ENCODE peak calls at places on chromosomes 5 and 9, in five cellular contexts. I is heart left ventricle, C is A549, P is spleen, W is gastrocnemius medialis. G is an unnamed sample. For H3K4me1, the result is how much of the 10 kb centered on the place peaks cover.

GRCh38 chr9:95018099-95018927 is 291.8 kb downstream of the AOPEP start:
- DNase-seq in I (peak), C (peak), P (no peak), W (peak), G (no peak)

GRCh38 chr9:28887188-28887884 is 1314.1 kb upstream of the C9orf72 start:
- DNase-seq in I (no peak), C (no peak), P (no peak), W (no peak), G (no peak)

GRCh38 chr9:18480649-18481048 is 6.7 kb downstream of the ADAMTSL1 start:
- DNase-seq in I (no peak), C (no peak), P (no peak), W (no peak), G (no peak)

GRCh38 chr5:71899865-71900342 is 180.8 kb downstream of the CARTPT start:
- DNase-seq in I (peak), C (no peak), P (no peak), W (no peak), G (no peak)

GRCh38 chr5:88925692-88926490 is 42.9 kb upstream of the MEF2C start:
- DNase-seq in I (no peak), C (no peak), P (no peak), W (no peak), G (no peak)

GRCh38 chr5:83453937-83454336 is 17.6 kb upstream of the VCAN start:
- DNase-seq in I (no peak), C (no peak), P (no peak), W (no peak), G (no peak)

GRCh38 chr9:126406075-126406675 is 79.5 kb downstream of the MVB12B start:
- DNase-seq in I (no peak), C (no peak), P (no peak), W (no peak), G (no peak)

GRCh38 chr9:118569151-118569550 is 800.1 kb downstream of the BRINP1 start:
- DNase-seq in I (no peak), C (no peak), P (no peak), W (no peak), G (no peak)

GRCh38 chr5:108003178-108003577 is 332.4 kb upstream of the EFNA5 start:
- DNase-seq in I (no peak), C (no peak), P (no peak), W (no peak), G (no peak)

GRCh38 chr5:126383755-126384154 is 39.5 kb upstream of the GRAMD2B start:
- DNase-seq in I (no peak), C (no peak), P (no peak), W (no peak), G (no peak)

GRCh38 chr5:143923634-143924265 is 111.8 kb downstream of the HMHB1 start:
- DNase-seq in I (no peak), C (peak), P (no peak), W (no peak), G (no peak)

GRCh38 chr5:5941486-5941885 is 436.9 kb downstream of the MED10 start:
- DNase-seq in I (no peak), C (no peak), P (no peak), W (no peak), G (no peak)

DNA sequence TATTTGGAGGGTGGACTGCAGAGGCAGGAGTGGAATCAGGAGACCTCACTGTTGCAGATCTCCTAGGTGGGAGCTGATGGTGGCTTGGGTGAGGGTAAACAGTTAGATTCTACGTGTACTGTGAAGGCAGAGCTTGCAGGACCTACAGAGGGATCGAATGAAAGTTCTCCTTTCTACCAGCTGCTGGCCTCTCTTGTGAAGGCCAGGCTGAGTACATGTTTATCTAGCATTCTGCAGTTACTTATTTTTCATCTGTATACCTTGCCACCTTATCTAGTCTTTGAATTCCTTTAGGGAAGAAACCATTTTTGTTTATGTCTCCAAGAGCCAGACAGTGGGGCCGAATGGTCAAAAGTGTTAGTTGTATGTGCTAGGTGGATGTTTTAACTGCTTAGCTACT is 57.6 kb downstream of the PTTG1 start:
- DNase-seq in I (no peak), C (no peak), P (no peak), W (no peak), G (no peak)
- H3K4me1 ChIP-seq in I (under half), C (under half), P (under half), W (under half), G (under half)

GRCh38 chr9:80012557-80013330 is 441.0 kb downstream of the TLE4 start:
- DNase-seq in I (no peak), C (no peak), P (no peak), W (no peak), G (no peak)
- TF ChIP-seq POLR2A in I (no peak), C (no peak), P (no peak), W (no peak), G (no peak)

GRCh38 chr9:13013976-13014375 is 239.2 kb downstream of the LURAP1L start:
- DNase-seq in I (no peak), C (no peak), P (no peak), W (no peak), G (no peak)
- H3K4me1 ChIP-seq in I (under half), C (under half), P (under half), W (under half), G (under half)

DNA sequence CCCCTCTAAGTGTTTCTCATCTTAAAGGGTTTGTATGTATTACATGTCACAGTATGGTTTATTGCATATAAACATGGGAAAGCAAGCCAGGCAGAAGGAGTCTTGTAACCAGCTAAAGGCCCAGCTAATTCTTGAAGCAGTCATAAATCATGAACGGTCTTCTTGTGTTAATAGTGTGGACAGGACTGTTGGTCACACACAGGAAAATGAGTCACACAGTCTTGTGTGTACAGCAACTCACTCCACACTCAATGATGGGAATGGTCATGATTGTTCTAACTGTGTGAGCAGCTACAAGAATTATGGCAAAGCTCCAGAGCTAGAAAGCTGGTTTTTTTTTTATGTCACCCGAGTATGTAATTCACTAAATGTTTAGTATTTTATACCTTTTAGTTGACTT is 123.9 kb downstream of the GHR start:
- DNase-seq in I (no peak), C (no peak), P (no peak), W (no peak), G (no peak)
- TF ChIP-seq POLR2A in I (no peak), C (no peak), P (no peak), W (no peak), G (no peak)

DNA sequence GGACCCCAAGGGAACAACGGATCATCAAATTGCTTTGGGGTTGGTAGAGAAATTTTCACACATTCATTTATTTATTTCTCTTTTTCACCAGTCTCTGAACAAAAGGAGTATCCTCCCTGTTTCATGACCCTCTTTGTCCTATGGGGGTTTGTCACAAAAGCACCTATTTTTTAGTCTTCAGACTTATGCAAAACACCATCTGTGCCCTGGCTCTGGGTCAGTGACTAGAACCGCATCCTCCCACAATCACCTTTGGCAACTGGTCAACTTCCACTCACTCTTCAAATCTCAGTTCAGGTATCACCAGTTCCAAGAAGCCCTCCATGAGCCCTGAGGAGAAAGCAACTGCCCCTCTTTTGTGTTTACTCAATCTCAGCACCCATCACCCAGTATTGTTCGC is 395.7 kb downstream of the CDK5RAP2 start:
- DNase-seq in I (no peak), C (no peak), P (no peak), W (no peak), G (no peak)
- H3K4me1 ChIP-seq in I (under half), C (under half), P (under half), W (under half), G (under half)

GRCh38 chr5:154754460-154755360 is 467 bp upstream of the LARP1 start:
- DNase-seq in I (peak), C (peak), P (peak), W (peak), G (peak)
- TF ChIP-seq POLR2A in I (no peak), C (peak), P (peak), W (peak), G (no peak)

DNA sequence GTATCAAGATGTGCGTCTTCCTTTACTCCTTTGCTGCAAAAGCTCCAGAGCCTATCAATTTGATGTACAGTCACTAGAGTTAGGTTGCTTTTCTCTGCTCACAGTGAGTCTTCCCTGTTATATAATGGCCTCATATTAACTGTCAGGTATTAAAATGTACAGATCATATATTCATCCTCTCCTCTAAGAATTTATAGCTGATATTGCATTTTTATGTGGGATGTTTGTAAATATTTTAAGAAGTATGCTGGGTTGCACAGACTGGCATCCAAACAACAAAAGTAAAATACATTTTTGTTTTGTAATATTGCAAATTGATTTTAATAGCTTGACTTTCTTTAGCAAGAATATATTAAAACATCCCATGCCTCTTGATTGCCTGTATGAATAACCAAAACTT is 139.5 kb downstream of the STARD4 start:
- DNase-seq in I (no peak), C (no peak), P (no peak), W (no peak), G (no peak)
- H3K4me1 ChIP-seq in I (under half), C (under half), P (under half), W (under half), G (under half)

GRCh38 chr9:113522419-113522818 is 58.9 kb downstream of the RGS3 start:
- DNase-seq in I (no peak), C (no peak), P (no peak), W (no peak), G (no peak)

GRCh38 chr9:113520109-113520642 is 56.6 kb downstream of the RGS3 start:
- DNase-seq in I (no peak), C (peak), P (no peak), W (no peak), G (no peak)

GRCh38 chr9:113516840-113517577 is 53.5 kb downstream of the RGS3 start:
- DNase-seq in I (no peak), C (no peak), P (peak), W (no peak), G (no peak)

GRCh38 chr9:113521693-113522260 is 58.2 kb downstream of the RGS3 start:
- DNase-seq in I (no peak), C (no peak), P (no peak), W (peak), G (no peak)

GRCh38 chr9:113519401-113520108 is 56.0 kb downstream of the RGS3 start:
- DNase-seq in I (no peak), C (peak), P (no peak), W (no peak), G (no peak)
- TF ChIP-seq POLR2A in I (no peak), C (no peak), P (no peak), W (no peak), G (no peak)